ENCODE peak calls at places on chromosomes 4 and X, in six cellular contexts. P is ecto neural progenitor cell; A is aorta; I is ELF-1; C is CD4-positive, alpha-beta T cell; G is HepG2. Q is an unnamed sample.

GRCh38 chrX:73962948-73963347 is 341.0 kb upstream of the ZCCHC13 start:
- DNase-seq in P (no peak), I (no peak), A (no peak), C (no peak), G (no peak), Q (no peak)

GRCh38 chr4:3302786-3303444 is 10.1 kb downstream of the RGS12 start:
- DNase-seq in C (no peak), G (no peak), I (no peak), P (peak), A (peak), Q (no peak)

GRCh38 chr4:182017038-182017437 is 226.2 kb upstream of the TENM3 start:
- DNase-seq in P (no peak), C (no peak), I (no peak), G (no peak), A (no peak), Q (no peak)

GRCh38 chrX:57900961-57901360 is 9.3 kb downstream of the ZXDA start:
- DNase-seq in I (no peak), A (no peak), P (no peak), C (no peak), G (no peak), Q (peak)

GRCh38 chr4:18444286-18444685 is 422.7 kb upstream of the LCORL start:
- DNase-seq in G (no peak), I (no peak), A (no peak), C (no peak), P (no peak), Q (no peak)

GRCh38 chrX:70354726-70355125 is 64.8 kb downstream of the KIF4A start:
- DNase-seq in G (no peak), C (no peak), P (no peak), A (no peak), I (no peak), Q (peak)

GRCh38 chr4:124079174-124079780 is 633.3 kb downstream of the ANKRD50 start:
- DNase-seq in C (no peak), G (no peak), I (no peak), A (no peak), P (no peak), Q (no peak)

GRCh38 chr4:118723369-118723768 is 38.2 kb downstream of the METTL14 start:
- DNase-seq in G (no peak), C (no peak), I (no peak), P (no peak), A (no peak), Q (no peak)

GRCh38 chr4:3070709-3071500 is 3.4 kb downstream of the HTT-AS start:
- DNase-seq in A (no peak), P (no peak), I (no peak), G (no peak), C (no peak), Q (no peak)

GRCh38 chrX:70257599-70258288 is 2.3 kb downstream of the P2RY4 start:
- DNase-seq in I (no peak), A (no peak), P (no peak), G (no peak), C (no peak), Q (no peak)

GRCh38 chr4:159070742-159071141 is 32.1 kb upstream of the RAPGEF2 start:
- DNase-seq in C (no peak), A (no peak), P (no peak), G (no peak), I (no peak), Q (no peak)

GRCh38 chrX:149470960-149471359 is 34.1 kb downstream of the IDS start:
- DNase-seq in I (peak), C (peak), A (peak), G (peak), P (peak), Q (peak)

GRCh38 chr4:56979674-56980073 is 978 bp downstream of the POLR2B start:
- DNase-seq in P (peak), A (no peak), C (peak), G (peak), I (peak), Q (peak)

GRCh38 chr4:8142556-8142955 is 16.1 kb downstream of the ABLIM2 start:
- DNase-seq in C (no peak), A (no peak), P (no peak), I (no peak), G (no peak), Q (no peak)

GRCh38 chrX:49069038-49069437 is 4.8 kb downstream of the PRAF2 start:
- DNase-seq in P (no peak), A (no peak), I (no peak), G (no peak), C (no peak), Q (no peak)

GRCh38 chr4:123260429-123261052 is 136.1 kb upstream of the SPRY1 start:
- DNase-seq in A (no peak), P (no peak), C (no peak), I (no peak), G (no peak), Q (peak)

GRCh38 chrX:2478546-2479419 is 22.0 kb downstream of the DHRSX start:
- DNase-seq in I (no peak), G (no peak), A (no peak), C (no peak), P (peak), Q (no peak)

GRCh38 chr4:182644326-182645050 is 272.7 kb downstream of the DCTD start:
- DNase-seq in I (no peak), P (no peak), A (no peak), G (no peak), C (no peak), Q (no peak)

GRCh38 chr4:72006576-72006975 is 25.2 kb upstream of the NPFFR2 start:
- DNase-seq in I (no peak), A (no peak), C (no peak), P (no peak), G (no peak), Q (no peak)

GRCh38 chrX:56281789-56282188 is 49.6 kb downstream of the KLF8 start:
- DNase-seq in C (no peak), A (no peak), I (no peak), P (no peak), G (peak), Q (peak)

GRCh38 chr4:176001171-176002006 is 64.3 kb upstream of the WDR17 start:
- DNase-seq in G (no peak), C (no peak), A (peak), P (peak), I (peak), Q (peak)

GRCh38 chr4:3644849-3645627 is 112.8 kb upstream of the LRPAP1 start:
- DNase-seq in I (no peak), P (no peak), G (no peak), C (no peak), A (peak), Q (no peak)

GRCh38 chrX:10483191-10483808 is 137.1 kb downstream of the MID1 start:
- DNase-seq in A (no peak), I (peak), G (no peak), C (no peak), P (no peak), Q (peak)

GRCh38 chr4:185396724-185397402 is at the start of gene ANKRD37:
- DNase-seq in A (peak), P (no peak), G (peak), I (no peak), C (no peak), Q (peak)

GRCh38 chrX:17496407-17496806 is 121.4 kb downstream of the NHS start:
- DNase-seq in A (no peak), P (no peak), G (no peak), C (no peak), I (no peak), Q (no peak)

GRCh38 chr4:111628437-111628836 is 516.8 kb upstream of the FAM241A start:
- DNase-seq in G (no peak), A (no peak), I (no peak), P (no peak), C (no peak), Q (no peak)

GRCh38 chr4:7381221-7381889 is 53.4 kb downstream of the PSAPL1 start:
- DNase-seq in P (no peak), I (no peak), A (peak), G (no peak), C (no peak), Q (no peak)

GRCh38 chr4:8538703-8539567 is 41.3 kb upstream of the GPR78 start:
- DNase-seq in G (peak), I (no peak), A (no peak), P (no peak), C (no peak), Q (no peak)

Q was measured in left kidney.